ENCODE peak calls at places on chromosomes 1 and 21, in four cellular contexts. O is HL-60, Y is K562, R is GM12878. G is an unnamed sample.

GRCh38 chr1:204149107-204149506 is 2.7 kb downstream of the ETNK2 start:
- DNase-seq in O (no peak), Y (no peak), R (no peak), G (no peak)

GRCh38 chr21:38267991-38268858 is 11.4 kb downstream of the KCNJ15 start:
- DNase-seq in O (no peak), Y (no peak), R (peak), G (no peak)

GRCh38 chr1:69244211-69244610 is 323.5 kb upstream of the LRRC7 start:
- DNase-seq in O (no peak), Y (no peak), R (no peak), G (no peak)

GRCh38 chr1:227322376-227322775 is 4.1 kb upstream of the CDC42BPA start:
- DNase-seq in O (no peak), Y (no peak), R (no peak), G (no peak)

GRCh38 chr1:10668241-10668761 is 128.1 kb downstream of the CASZ1 start:
- DNase-seq in O (no peak), Y (no peak), R (no peak), G (no peak)

GRCh38 chr1:243946946-243947345 is 96.9 kb upstream of the AKT3 start:
- DNase-seq in O (no peak), Y (peak), R (no peak), G (no peak)

GRCh38 chr1:41521766-41522165 is 37.3 kb upstream of the EDN2 start:
- DNase-seq in O (no peak), Y (no peak), R (no peak), G (no peak)

GRCh38 chr1:53292690-53293089 is 35.2 kb downstream of the LRP8 start:
- DNase-seq in O (no peak), Y (no peak), R (peak), G (no peak)

GRCh38 chr1:41387667-41388091 is 26.4 kb downstream of the FOXO6 start:
- DNase-seq in O (no peak), Y (no peak), R (no peak), G (no peak)

GRCh38 chr1:231612393-231613089 is 14.0 kb upstream of the DISC1 start:
- DNase-seq in O (peak), Y (no peak), R (peak), G (no peak)

GRCh38 chr1:109392788-109393580 is 4.7 kb downstream of the SORT1 start:
- DNase-seq in O (peak), Y (peak), R (no peak), G (no peak)

GRCh38 chr1:21022279-21023040 is 154.2 kb downstream of the EIF4G3 start:
- DNase-seq in O (peak), Y (peak), R (peak), G (peak)

GRCh38 chr1:167086033-167086432 is 4.1 kb downstream of the GPA33 start:
- DNase-seq in O (no peak), Y (no peak), R (no peak), G (no peak)

GRCh38 chr1:217568200-217568599 is 62.7 kb downstream of the GPATCH2 start:
- DNase-seq in O (no peak), Y (no peak), R (no peak), G (no peak)

GRCh38 chr1:215022204-215022603 is 60.3 kb upstream of the KCNK2 start:
- DNase-seq in O (no peak), Y (no peak), R (no peak), G (no peak)

GRCh38 chr1:215188302-215188950 is 105.9 kb downstream of the KCNK2 start:
- DNase-seq in O (no peak), Y (no peak), R (no peak), G (no peak)

GRCh38 chr1:62728963-62729362 is 40.8 kb upstream of the DOCK7 start:
- DNase-seq in O (no peak), Y (no peak), R (no peak), G (no peak)

GRCh38 chr1:79422726-79423125 is 416.2 kb upstream of the ADGRL4 start:
- DNase-seq in O (no peak), Y (no peak), R (no peak), G (no peak)

GRCh38 chr1:246782120-246782900 is 58.1 kb downstream of the SCCPDH start:
- DNase-seq in O (peak), Y (no peak), R (peak), G (no peak)

GRCh38 chr1:113396585-113396984 is 6.3 kb downstream of the MAGI3 start:
- DNase-seq in O (no peak), Y (no peak), R (no peak), G (no peak)

GRCh38 chr1:84436907-84437667 is 38.8 kb downstream of the DNASE2B start:
- DNase-seq in O (peak), Y (no peak), R (no peak), G (no peak)

GRCh38 chr1:162548170-162548569 is 13.4 kb upstream of the UAP1 start:
- DNase-seq in O (no peak), Y (no peak), R (no peak), G (no peak)

GRCh38 chr1:179108644-179109043 is 26.8 kb downstream of the TOR3A start:
- DNase-seq in O (no peak), Y (no peak), R (no peak), G (no peak)

GRCh38 chr1:246159290-246160227 is 347.5 kb downstream of the SMYD3 start:
- DNase-seq in O (no peak), Y (no peak), R (no peak), G (no peak)

GRCh38 chr1:207579436-207579799 is 65.5 kb upstream of the CR1L start:
- DNase-seq in O (peak), Y (peak), R (peak), G (peak)
- TF ChIP-seq SPI1 in O (no peak), Y (no peak), R (no peak), G (no peak)

GRCh38 chr21:45111703-45112102 is 37.3 kb downstream of the ADARB1 start:
- DNase-seq in O (no peak), Y (no peak), R (no peak), G (no peak)
- TF ChIP-seq SPI1 in O (no peak), Y (no peak), R (no peak), G (no peak)

DNA sequence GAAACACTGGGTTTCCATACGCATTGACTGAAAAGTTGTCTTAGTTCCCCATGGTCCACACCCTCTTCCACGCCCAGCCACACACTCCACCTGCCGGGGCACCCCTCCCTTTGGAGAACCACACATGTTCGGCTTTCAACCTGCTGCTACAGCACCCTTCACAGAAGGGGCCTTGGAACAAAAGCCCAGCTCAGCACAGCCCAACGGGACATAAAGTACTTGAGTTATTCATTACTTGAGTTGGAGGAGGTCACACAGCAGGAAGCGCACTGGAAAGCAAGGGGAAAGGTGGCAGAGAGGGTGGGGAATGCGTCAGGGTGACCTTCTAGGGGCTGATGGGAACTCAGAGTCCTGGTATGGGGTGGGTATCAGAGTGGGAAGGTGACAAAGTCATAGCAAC is 3.0 kb upstream of the ATP1B1 start:
- DNase-seq in O (no peak), Y (no peak), R (no peak), G (no peak)
- TF ChIP-seq SPI1 in O (no peak), Y (no peak), R (no peak), G (no peak)

GRCh38 chr21:42659416-42660117 is 6.1 kb downstream of the PDE9A start:
- DNase-seq in O (no peak), Y (no peak), R (no peak), G (no peak)
- TF ChIP-seq SPI1 in O (no peak), Y (no peak), R (no peak), G (no peak)

DNA sequence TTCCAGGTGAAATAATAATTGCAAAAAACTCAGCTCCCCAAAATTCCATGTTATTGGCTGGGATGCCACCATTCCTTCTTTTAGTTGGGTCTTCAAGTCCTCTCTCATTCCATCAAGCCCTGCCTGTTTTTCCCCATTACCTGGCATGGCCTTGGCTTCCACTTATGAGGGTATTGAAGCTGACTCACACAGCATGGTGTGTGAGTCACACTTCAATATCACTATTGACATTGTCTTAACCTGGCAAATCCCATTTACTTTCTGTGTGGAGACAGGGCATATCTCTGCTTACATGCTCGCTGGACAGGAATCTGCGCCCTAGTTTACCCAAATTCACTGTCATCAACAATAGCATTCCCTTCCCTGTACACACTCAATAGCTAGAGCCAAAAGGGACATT is 1806.8 kb downstream of the BRINP3 start:
- DNase-seq in O (no peak), Y (no peak), R (no peak), G (no peak)
- TF ChIP-seq SPI1 in O (no peak), Y (no peak), R (no peak), G (no peak)

DNA sequence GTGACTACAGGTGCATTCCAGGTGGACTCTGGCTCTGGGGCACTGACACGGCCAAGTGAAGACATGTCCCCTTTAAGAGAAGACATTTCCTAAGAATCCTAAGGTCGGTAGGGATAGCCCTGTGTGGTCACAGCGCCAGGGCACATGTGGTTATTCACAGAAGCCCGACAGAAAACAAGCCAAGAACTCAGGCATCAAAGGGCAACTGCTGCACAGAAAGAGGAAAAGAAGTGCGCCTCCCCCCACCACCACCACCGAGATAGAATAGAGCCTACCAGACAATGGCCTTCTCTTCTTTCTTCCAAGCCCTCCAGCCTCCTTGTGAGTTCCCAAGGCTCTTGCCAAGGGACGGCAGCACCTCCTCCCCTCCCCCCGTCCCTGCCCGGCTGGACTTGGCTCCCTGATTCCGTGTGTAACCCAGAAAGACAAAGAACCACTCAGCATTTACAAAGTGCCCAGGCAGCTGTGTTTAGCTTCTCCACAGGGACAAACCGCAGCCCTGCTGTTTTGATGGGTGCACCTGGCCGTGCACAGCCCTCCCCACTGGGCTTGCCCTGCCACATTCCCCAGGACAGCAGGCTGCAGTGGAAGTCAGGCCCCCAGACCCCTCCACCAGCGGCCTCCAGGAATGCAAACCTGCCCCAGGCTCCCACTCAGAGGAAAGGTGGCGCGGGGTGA is 30.2 kb downstream of the TMPRSS2 start:
- DNase-seq in O (no peak), Y (no peak), R (no peak), G (no peak)
- TF ChIP-seq SPI1 in O (no peak), Y (no peak), R (no peak), G (no peak)

GRCh38 chr1:156662588-156663055 is 14.6 kb downstream of the NES start:
- DNase-seq in O (no peak), Y (no peak), R (no peak), G (no peak)

GRCh38 chr1:156664949-156665411 is 12.2 kb downstream of the NES start:
- DNase-seq in O (peak), Y (peak), R (no peak), G (peak)

GRCh38 chr1:156663178-156663577 is 14.0 kb downstream of the NES start:
- DNase-seq in O (no peak), Y (peak), R (no peak), G (no peak)

GRCh38 chr1:156665539-156665938 is 11.7 kb downstream of the NES start:
- DNase-seq in O (no peak), Y (no peak), R (no peak), G (no peak)

GRCh38 chr1:156664046-156664948 is 12.9 kb downstream of the NES start:
- DNase-seq in O (no peak), Y (no peak), R (no peak), G (no peak)
- TF ChIP-seq SPI1 in O (no peak), Y (no peak), R (no peak), G (no peak)

DNA sequence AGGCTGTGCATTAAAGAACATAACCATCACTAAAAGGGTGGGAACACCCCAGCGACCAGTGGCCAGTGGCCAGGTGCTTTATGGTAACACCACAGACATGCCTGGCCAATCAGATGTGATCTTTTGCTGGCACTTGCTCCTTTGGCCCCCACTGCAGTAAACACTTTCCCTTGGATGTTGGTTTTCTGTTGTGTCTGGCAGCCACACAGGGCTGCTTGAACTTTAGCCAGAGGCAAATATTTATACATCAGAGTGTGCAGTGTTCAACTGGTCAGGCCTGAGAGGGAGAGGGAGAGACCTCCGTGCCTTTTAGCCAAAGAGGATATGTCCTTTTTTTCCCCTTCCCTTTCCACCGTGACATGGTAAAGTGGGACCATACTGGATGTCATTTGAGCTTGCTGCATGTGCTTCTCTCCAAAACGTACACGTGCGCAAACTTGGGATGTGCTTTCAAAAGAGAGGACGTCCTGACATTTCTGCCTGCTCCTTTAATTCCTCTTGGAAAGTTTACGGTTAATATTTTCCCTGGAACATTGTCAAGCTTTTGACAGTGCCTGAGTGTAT is 101.2 kb downstream of the NFIA start:
- DNase-seq in O (no peak), Y (no peak), R (no peak), G (no peak)
- TF ChIP-seq SPI1 in O (no peak), Y (no peak), R (no peak), G (no peak)

GRCh38 chr1:33696962-33697361 is 166.9 kb upstream of the HMGB4 start:
- DNase-seq in O (no peak), Y (no peak), R (no peak), G (no peak)
- TF ChIP-seq SPI1 in O (no peak), Y (no peak), R (no peak), G (no peak)

GRCh38 chr1:205595435-205595834 is 36.4 kb downstream of the ELK4 start:
- DNase-seq in O (no peak), Y (no peak), R (no peak), G (no peak)
- TF ChIP-seq SPI1 in O (no peak), Y (no peak), R (peak), G (peak)

G was measured in GM12891.